ENCODE peak calls at places on chromosomes 13 and 19, in five cellular contexts. One of them, this sample, is unnamed.

GRCh38 chr13:80337706-80338105 is 3.2 kb downstream of the SPRY2 start:
- DNase-seq in HFF-Myc: no peak
- DNase-seq in thoracic aorta: no peak
- DNase-seq in non-pigmented ciliary epithelial cell: no peak
- DNase-seq in mesothelial cell of epicardium: no peak
- DNase-seq in this sample: no peak

GRCh38 chr13:32610977-32611376 is 24.7 kb downstream of the PDS5B start:
- DNase-seq in HFF-Myc: no peak
- DNase-seq in thoracic aorta: no peak
- DNase-seq in non-pigmented ciliary epithelial cell: no peak
- DNase-seq in mesothelial cell of epicardium: no peak
- DNase-seq in this sample: no peak

GRCh38 chr19:18437481-18438330 is at the start of gene ISYNA1:
- DNase-seq in HFF-Myc: no peak
- DNase-seq in thoracic aorta: no peak
- DNase-seq in non-pigmented ciliary epithelial cell: no peak
- DNase-seq in mesothelial cell of epicardium: no peak
- DNase-seq in this sample: peak

GRCh38 chr19:17467471-17468301 is 2.6 kb upstream of the SLC27A1 start:
- DNase-seq in HFF-Myc: no peak
- DNase-seq in thoracic aorta: no peak
- DNase-seq in non-pigmented ciliary epithelial cell: no peak
- DNase-seq in mesothelial cell of epicardium: no peak
- DNase-seq in this sample: no peak

GRCh38 chr19:19176950-19177349 is 6.9 kb upstream of the MEF2B start:
- DNase-seq in HFF-Myc: no peak
- DNase-seq in thoracic aorta: no peak
- DNase-seq in non-pigmented ciliary epithelial cell: no peak
- DNase-seq in mesothelial cell of epicardium: no peak
- DNase-seq in this sample: no peak

GRCh38 chr19:16229322-16229641 is 31.6 kb downstream of the AP1M1 start:
- DNase-seq in HFF-Myc: no peak
- DNase-seq in thoracic aorta: no peak
- DNase-seq in non-pigmented ciliary epithelial cell: no peak
- DNase-seq in mesothelial cell of epicardium: no peak
- DNase-seq in this sample: no peak

GRCh38 chr13:45544520-45544919 is 71.0 kb downstream of the ERICH6B start:
- DNase-seq in HFF-Myc: no peak
- DNase-seq in thoracic aorta: no peak
- DNase-seq in non-pigmented ciliary epithelial cell: no peak
- DNase-seq in mesothelial cell of epicardium: no peak
- DNase-seq in this sample: no peak

GRCh38 chr19:571127-571974 is 1.0 kb upstream of the BSG start:
- DNase-seq in HFF-Myc: no peak
- DNase-seq in thoracic aorta: no peak
- DNase-seq in non-pigmented ciliary epithelial cell: no peak
- DNase-seq in mesothelial cell of epicardium: peak
- DNase-seq in this sample: peak

GRCh38 chr13:45737571-45738002 is 35.5 kb downstream of the CBY2 start:
- DNase-seq in HFF-Myc: no peak
- DNase-seq in thoracic aorta: no peak
- DNase-seq in non-pigmented ciliary epithelial cell: no peak
- DNase-seq in mesothelial cell of epicardium: no peak
- DNase-seq in this sample: peak

GRCh38 chr13:36966404-36966803 is 32.7 kb downstream of the ALG5 start:
- DNase-seq in HFF-Myc: no peak
- DNase-seq in thoracic aorta: no peak
- DNase-seq in non-pigmented ciliary epithelial cell: no peak
- DNase-seq in mesothelial cell of epicardium: no peak
- DNase-seq in this sample: no peak

GRCh38 chr13:99193152-99193551 is 7.5 kb upstream of the UBAC2 start:
- DNase-seq in HFF-Myc: no peak
- DNase-seq in thoracic aorta: no peak
- DNase-seq in non-pigmented ciliary epithelial cell: no peak
- DNase-seq in mesothelial cell of epicardium: no peak
- DNase-seq in this sample: no peak

GRCh38 chr13:85091835-85092234 is 707.4 kb downstream of the SLITRK6 start:
- DNase-seq in HFF-Myc: no peak
- DNase-seq in thoracic aorta: no peak
- DNase-seq in non-pigmented ciliary epithelial cell: no peak
- DNase-seq in mesothelial cell of epicardium: no peak
- DNase-seq in this sample: no peak

GRCh38 chr19:48290923-48291700 is 21.2 kb downstream of the ZNF114 start:
- DNase-seq in HFF-Myc: no peak
- DNase-seq in thoracic aorta: peak
- DNase-seq in non-pigmented ciliary epithelial cell: no peak
- DNase-seq in mesothelial cell of epicardium: peak
- DNase-seq in this sample: peak

GRCh38 chr19:51259348-51260245 is 8.7 kb downstream of the SIGLECL1 start:
- DNase-seq in HFF-Myc: no peak
- DNase-seq in thoracic aorta: no peak
- DNase-seq in non-pigmented ciliary epithelial cell: no peak
- DNase-seq in mesothelial cell of epicardium: no peak
- DNase-seq in this sample: peak

GRCh38 chr13:113890758-113891480 is 27.0 kb upstream of the GAS6 start:
- DNase-seq in HFF-Myc: no peak
- DNase-seq in thoracic aorta: no peak
- DNase-seq in non-pigmented ciliary epithelial cell: no peak
- DNase-seq in mesothelial cell of epicardium: no peak
- DNase-seq in this sample: no peak

GRCh38 chr19:46993622-46994021 is 26.0 kb upstream of the NPAS1 start:
- DNase-seq in HFF-Myc: no peak
- DNase-seq in thoracic aorta: no peak
- DNase-seq in non-pigmented ciliary epithelial cell: no peak
- DNase-seq in mesothelial cell of epicardium: no peak
- DNase-seq in this sample: no peak

GRCh38 chr13:60379837-60380236 is 17.2 kb upstream of the TDRD3 start:
- DNase-seq in HFF-Myc: no peak
- DNase-seq in thoracic aorta: no peak
- DNase-seq in non-pigmented ciliary epithelial cell: no peak
- DNase-seq in mesothelial cell of epicardium: no peak
- DNase-seq in this sample: no peak

GRCh38 chr19:38649305-38650179 is 2.1 kb downstream of the ACTN4 start:
- DNase-seq in HFF-Myc: no peak
- DNase-seq in thoracic aorta: no peak
- DNase-seq in non-pigmented ciliary epithelial cell: no peak
- DNase-seq in mesothelial cell of epicardium: no peak
- DNase-seq in this sample: no peak

GRCh38 chr19:14440049-14440448 is 6.9 kb downstream of the PKN1 start:
- DNase-seq in HFF-Myc: no peak
- DNase-seq in thoracic aorta: no peak
- DNase-seq in non-pigmented ciliary epithelial cell: no peak
- DNase-seq in mesothelial cell of epicardium: no peak
- DNase-seq in this sample: no peak

GRCh38 chr13:95254341-95254740 is 46.9 kb downstream of the ABCC4 start:
- DNase-seq in HFF-Myc: no peak
- DNase-seq in thoracic aorta: no peak
- DNase-seq in non-pigmented ciliary epithelial cell: peak
- DNase-seq in mesothelial cell of epicardium: no peak
- DNase-seq in this sample: no peak

GRCh38 chr13:99760456-99760855 is 211.1 kb downstream of the ZIC5 start:
- DNase-seq in HFF-Myc: no peak
- DNase-seq in thoracic aorta: no peak
- DNase-seq in non-pigmented ciliary epithelial cell: no peak
- DNase-seq in mesothelial cell of epicardium: no peak
- DNase-seq in this sample: no peak

GRCh38 chr13:75258159-75258782 is 223.7 kb downstream of the TBC1D4 start:
- DNase-seq in HFF-Myc: peak
- DNase-seq in thoracic aorta: no peak
- DNase-seq in non-pigmented ciliary epithelial cell: no peak
- DNase-seq in mesothelial cell of epicardium: no peak
- DNase-seq in this sample: no peak

GRCh38 chr13:27001705-27002104 is 169.9 kb downstream of the USP12 start:
- DNase-seq in HFF-Myc: no peak
- DNase-seq in thoracic aorta: no peak
- DNase-seq in non-pigmented ciliary epithelial cell: no peak
- DNase-seq in mesothelial cell of epicardium: no peak
- DNase-seq in this sample: no peak

GRCh38 chr13:113232208-113233003 is 23.0 kb downstream of the CUL4A start:
- DNase-seq in HFF-Myc: no peak
- DNase-seq in thoracic aorta: no peak
- DNase-seq in non-pigmented ciliary epithelial cell: no peak
- DNase-seq in mesothelial cell of epicardium: no peak
- DNase-seq in this sample: no peak

GRCh38 chr19:7492142-7493055 is 3.6 kb upstream of the PEX11G start:
- DNase-seq in HFF-Myc: no peak
- DNase-seq in thoracic aorta: no peak
- DNase-seq in non-pigmented ciliary epithelial cell: no peak
- DNase-seq in mesothelial cell of epicardium: no peak
- DNase-seq in this sample: no peak

GRCh38 chr19:11196406-11197287 is 698 bp downstream of the KANK2 start:
- DNase-seq in HFF-Myc: no peak
- DNase-seq in thoracic aorta: no peak
- DNase-seq in non-pigmented ciliary epithelial cell: no peak
- DNase-seq in mesothelial cell of epicardium: no peak
- DNase-seq in this sample: no peak

GRCh38 chr19:48111280-48111679 is 663 bp upstream of the PLA2G4C start:
- DNase-seq in HFF-Myc: no peak
- DNase-seq in thoracic aorta: no peak
- DNase-seq in non-pigmented ciliary epithelial cell: no peak
- DNase-seq in mesothelial cell of epicardium: no peak
- DNase-seq in this sample: no peak

GRCh38 chr13:48446454-48446853 is 33.5 kb upstream of the LPAR6 start:
- DNase-seq in HFF-Myc: no peak
- DNase-seq in thoracic aorta: no peak
- DNase-seq in non-pigmented ciliary epithelial cell: peak
- DNase-seq in mesothelial cell of epicardium: no peak
- DNase-seq in this sample: no peak

GRCh38 chr19:33150852-33151518 is 19.1 kb downstream of the WDR88 start:
- DNase-seq in HFF-Myc: no peak
- DNase-seq in thoracic aorta: no peak
- DNase-seq in non-pigmented ciliary epithelial cell: no peak
- DNase-seq in mesothelial cell of epicardium: no peak
- DNase-seq in this sample: no peak